ENCODE peak calls at places on chromosomes 4 and X, in six cellular contexts. One of them, this sample, is unnamed.

GRCh38 chrX:115362334-115363095 is 73.0 kb downstream of the LUZP4 start:
- DNase-seq in NCI-H1930: no peak
- DNase-seq in T-helper 9 cell: no peak
- DNase-seq in body of pancreas: no peak
- DNase-seq in amniotic stem cell: no peak
- DNase-seq in activated naive CD8-positive, alpha-beta T cell treated with anti-CD3 and anti-CD28 coated beads for 36 hours: peak; percentile 2
- DNase-seq in this sample: no peak

GRCh38 chr4:112916868-112917267 is 132.6 kb upstream of the ANK2 start:
- DNase-seq in T-helper 9 cell: no peak
- DNase-seq in body of pancreas: no peak
- DNase-seq in activated naive CD8-positive, alpha-beta T cell treated with anti-CD3 and anti-CD28 coated beads for 36 hours: no peak
- DNase-seq in NCI-H1930: no peak
- DNase-seq in amniotic stem cell: no peak
- DNase-seq in this sample: no peak

GRCh38 chr4:139084425-139085093 is 69.0 kb downstream of the NOCT start:
- DNase-seq in amniotic stem cell: no peak
- DNase-seq in activated naive CD8-positive, alpha-beta T cell treated with anti-CD3 and anti-CD28 coated beads for 36 hours: no peak
- DNase-seq in NCI-H1930: no peak
- DNase-seq in T-helper 9 cell: no peak
- DNase-seq in body of pancreas: no peak
- DNase-seq in this sample: no peak

GRCh38 chr4:70269674-70270073 is 27.3 kb downstream of the CSN3 start:
- DNase-seq in body of pancreas: no peak
- DNase-seq in NCI-H1930: no peak
- DNase-seq in activated naive CD8-positive, alpha-beta T cell treated with anti-CD3 and anti-CD28 coated beads for 36 hours: no peak
- DNase-seq in amniotic stem cell: no peak
- DNase-seq in T-helper 9 cell: no peak
- DNase-seq in this sample: no peak

GRCh38 chr4:158461336-158461735 is 60.3 kb upstream of the RXFP1 start:
- DNase-seq in T-helper 9 cell: no peak
- DNase-seq in amniotic stem cell: no peak
- DNase-seq in NCI-H1930: no peak
- DNase-seq in activated naive CD8-positive, alpha-beta T cell treated with anti-CD3 and anti-CD28 coated beads for 36 hours: no peak
- DNase-seq in body of pancreas: no peak
- DNase-seq in this sample: no peak

GRCh38 chr4:52824603-52825310 is 37.4 kb upstream of the RASL11B start:
- DNase-seq in NCI-H1930: no peak
- DNase-seq in activated naive CD8-positive, alpha-beta T cell treated with anti-CD3 and anti-CD28 coated beads for 36 hours: no peak
- DNase-seq in T-helper 9 cell: no peak
- DNase-seq in amniotic stem cell: no peak
- DNase-seq in body of pancreas: no peak
- DNase-seq in this sample: no peak

GRCh38 chr4:161208564-161208963 is 955.2 kb downstream of the FSTL5 start:
- DNase-seq in T-helper 9 cell: no peak
- DNase-seq in amniotic stem cell: no peak
- DNase-seq in NCI-H1930: peak; percentile 66
- DNase-seq in activated naive CD8-positive, alpha-beta T cell treated with anti-CD3 and anti-CD28 coated beads for 36 hours: no peak
- DNase-seq in body of pancreas: no peak
- DNase-seq in this sample: no peak

GRCh38 chr4:83258463-83258862 is 26.1 kb downstream of the COQ2 start:
- DNase-seq in activated naive CD8-positive, alpha-beta T cell treated with anti-CD3 and anti-CD28 coated beads for 36 hours: no peak
- DNase-seq in amniotic stem cell: no peak
- DNase-seq in body of pancreas: no peak
- DNase-seq in T-helper 9 cell: no peak
- DNase-seq in NCI-H1930: no peak
- DNase-seq in this sample: no peak

GRCh38 chr4:24322517-24322916 is 261.8 kb downstream of the DHX15 start:
- DNase-seq in amniotic stem cell: no peak
- DNase-seq in body of pancreas: no peak
- DNase-seq in T-helper 9 cell: no peak
- DNase-seq in activated naive CD8-positive, alpha-beta T cell treated with anti-CD3 and anti-CD28 coated beads for 36 hours: no peak
- DNase-seq in NCI-H1930: no peak
- DNase-seq in this sample: no peak

GRCh38 chr4:70607454-70607853 is 15.4 kb downstream of the AMBN start:
- DNase-seq in NCI-H1930: no peak
- DNase-seq in amniotic stem cell: no peak
- DNase-seq in activated naive CD8-positive, alpha-beta T cell treated with anti-CD3 and anti-CD28 coated beads for 36 hours: no peak
- DNase-seq in body of pancreas: no peak
- DNase-seq in T-helper 9 cell: no peak
- DNase-seq in this sample: no peak

GRCh38 chrX:75327607-75328006 is 53.7 kb downstream of the UPRT start:
- DNase-seq in activated naive CD8-positive, alpha-beta T cell treated with anti-CD3 and anti-CD28 coated beads for 36 hours: no peak
- DNase-seq in amniotic stem cell: no peak
- DNase-seq in body of pancreas: no peak
- DNase-seq in T-helper 9 cell: no peak
- DNase-seq in NCI-H1930: no peak
- DNase-seq in this sample: no peak

GRCh38 chrX:40809210-40809609 is 73.9 kb upstream of the MED14 start:
- DNase-seq in activated naive CD8-positive, alpha-beta T cell treated with anti-CD3 and anti-CD28 coated beads for 36 hours: no peak
- DNase-seq in amniotic stem cell: no peak
- DNase-seq in T-helper 9 cell: no peak
- DNase-seq in body of pancreas: no peak
- DNase-seq in NCI-H1930: no peak
- DNase-seq in this sample: no peak

GRCh38 chr4:11397819-11398610 is 30.7 kb downstream of the HS3ST1 start:
- DNase-seq in body of pancreas: no peak
- DNase-seq in activated naive CD8-positive, alpha-beta T cell treated with anti-CD3 and anti-CD28 coated beads for 36 hours: no peak
- DNase-seq in amniotic stem cell: no peak
- DNase-seq in NCI-H1930: no peak
- DNase-seq in T-helper 9 cell: no peak
- DNase-seq in this sample: no peak

This sample was measured in T-helper 22 cell.